ENCODE peak calls at places on chromosomes 13 and 19, in four cellular contexts. O is NB4, U is astrocyte of the spinal cord, S is heart left ventricle. T is an unnamed sample.

GRCh38 chr19:5903502-5904301 is at the start of gene NDUFA11:
- DNase-seq in S (peak), U (peak), O (peak), T (no peak)

GRCh38 chr13:25172303-25172630 is 179 bp upstream of the AMER2 start:
- DNase-seq in S (no peak), O (no peak), U (no peak), T (no peak)

GRCh38 chr13:99972190-99972731 is 694 bp upstream of the ZIC5 start:
- DNase-seq in O (no peak), U (no peak), S (no peak), T (no peak)

GRCh38 chr13:110758195-110758594 is 44.7 kb downstream of the ING1 start:
- DNase-seq in O (no peak), S (no peak), U (peak), T (peak)

GRCh38 chr19:34596989-34597388 is 80.0 kb downstream of the SCGB2B2 start:
- DNase-seq in O (no peak), U (no peak), S (no peak), T (no peak)

GRCh38 chr19:52987221-52987620 is 24.5 kb upstream of the ZNF816 start:
- DNase-seq in O (no peak), S (no peak), U (no peak), T (no peak)

GRCh38 chr19:4089400-4089908 is 22.8 kb upstream of the ZBTB7A start:
- DNase-seq in S (no peak), O (peak), U (no peak), T (no peak)

GRCh38 chr13:47005761-47006414 is 109.0 kb upstream of the HTR2A start:
- DNase-seq in O (no peak), U (peak), S (no peak), T (no peak)

GRCh38 chr13:49844191-49844590 is 51.7 kb upstream of the KPNA3 start:
- DNase-seq in U (no peak), O (no peak), S (no peak), T (no peak)

GRCh38 chr13:33175991-33176390 is 109.6 kb downstream of the STARD13 start:
- DNase-seq in S (no peak), O (no peak), U (no peak), T (no peak)

GRCh38 chr13:75618308-75618707 is 17.8 kb upstream of the LMO7 start:
- DNase-seq in O (no peak), S (no peak), U (no peak), T (no peak)

GRCh38 chr19:14505488-14506239 is 9.7 kb upstream of the GIPC1 start:
- DNase-seq in U (peak), S (no peak), O (peak), T (peak)

GRCh38 chr19:8310342-8311055 is 2.3 kb upstream of the CD320 start:
- DNase-seq in S (no peak), O (no peak), U (no peak), T (no peak)

GRCh38 chr13:26280822-26281221 is 26.9 kb downstream of the CDK8 start:
- DNase-seq in O (no peak), U (peak), S (no peak), T (peak)

GRCh38 chr13:99969368-99969933 is 2.1 kb downstream of the ZIC5 start:
- DNase-seq in O (no peak), U (no peak), S (no peak), T (no peak)

GRCh38 chr13:107680115-107680514 is 535.2 kb downstream of the LIG4 start:
- DNase-seq in S (no peak), U (peak), O (no peak), T (no peak)
- TF ChIP-seq CTCF in S (no peak), U (no peak), O (no peak), T (no peak)

GRCh38 chr13:23467048-23467931 is 33.8 kb upstream of the SACS start:
- DNase-seq in U (no peak), O (no peak), S (peak), T (no peak)
- H3K4me3 ChIP-seq in U (no peak), O (peak), S (peak), T (no peak)

GRCh38 chr13:92806215-92806614 is 420.4 kb upstream of the GPC6 start:
- DNase-seq in O (peak), S (no peak), U (peak), T (peak)

GRCh38 chr13:92805766-92806165 is 420.8 kb upstream of the GPC6 start:
- DNase-seq in U (no peak), S (no peak), O (no peak), T (no peak)

GRCh38 chr13:92802776-92803175 is 423.8 kb upstream of the GPC6 start:
- DNase-seq in O (no peak), U (no peak), S (no peak), T (peak)

GRCh38 chr13:92804346-92804745 is 422.3 kb upstream of the GPC6 start:
- DNase-seq in O (no peak), S (no peak), U (peak), T (peak)

GRCh38 chr13:92804926-92805325 is 421.7 kb upstream of the GPC6 start:
- DNase-seq in U (no peak), O (no peak), S (no peak), T (peak)
- TF ChIP-seq CTCF in U (no peak), O (no peak), S (no peak), T (no peak)

DNA sequence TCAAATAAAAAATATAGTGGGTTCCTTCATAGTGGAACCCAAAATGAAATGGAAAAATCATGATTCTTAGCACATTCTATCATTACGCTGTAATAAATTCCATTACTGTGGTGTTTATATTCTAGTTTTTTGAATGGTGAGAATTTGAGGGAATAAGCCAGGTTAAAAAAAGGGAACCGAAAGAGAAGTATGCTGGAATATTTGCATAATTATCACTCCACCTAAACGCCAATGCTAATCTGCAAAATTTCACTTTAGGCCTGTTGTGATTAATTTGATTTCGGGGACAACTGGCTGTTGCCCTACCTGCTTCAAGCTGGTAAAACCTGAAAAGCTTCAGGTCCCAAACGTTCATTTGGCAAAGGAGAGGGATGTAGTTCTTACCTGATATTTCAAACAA is 32.1 kb upstream of the SCEL start:
- DNase-seq in U (no peak), S (no peak), O (no peak), T (no peak)
- H3K4me3 ChIP-seq in U (no peak), S (no peak), O (no peak), T (no peak)

GRCh38 chr19:19368087-19368486 is 37.4 kb upstream of the GATAD2A start:
- DNase-seq in S (no peak), U (no peak), O (peak), T (no peak)

GRCh38 chr19:19361075-19361594 is 40.5 kb downstream of the MAU2 start:
- DNase-seq in O (peak), S (peak), U (peak), T (peak)

GRCh38 chr19:19362075-19362474 is 41.4 kb downstream of the MAU2 start:
- DNase-seq in U (no peak), S (no peak), O (peak), T (no peak)

GRCh38 chr19:19371056-19371455 is 34.4 kb upstream of the GATAD2A start:
- DNase-seq in O (no peak), U (no peak), S (no peak), T (no peak)

DNA sequence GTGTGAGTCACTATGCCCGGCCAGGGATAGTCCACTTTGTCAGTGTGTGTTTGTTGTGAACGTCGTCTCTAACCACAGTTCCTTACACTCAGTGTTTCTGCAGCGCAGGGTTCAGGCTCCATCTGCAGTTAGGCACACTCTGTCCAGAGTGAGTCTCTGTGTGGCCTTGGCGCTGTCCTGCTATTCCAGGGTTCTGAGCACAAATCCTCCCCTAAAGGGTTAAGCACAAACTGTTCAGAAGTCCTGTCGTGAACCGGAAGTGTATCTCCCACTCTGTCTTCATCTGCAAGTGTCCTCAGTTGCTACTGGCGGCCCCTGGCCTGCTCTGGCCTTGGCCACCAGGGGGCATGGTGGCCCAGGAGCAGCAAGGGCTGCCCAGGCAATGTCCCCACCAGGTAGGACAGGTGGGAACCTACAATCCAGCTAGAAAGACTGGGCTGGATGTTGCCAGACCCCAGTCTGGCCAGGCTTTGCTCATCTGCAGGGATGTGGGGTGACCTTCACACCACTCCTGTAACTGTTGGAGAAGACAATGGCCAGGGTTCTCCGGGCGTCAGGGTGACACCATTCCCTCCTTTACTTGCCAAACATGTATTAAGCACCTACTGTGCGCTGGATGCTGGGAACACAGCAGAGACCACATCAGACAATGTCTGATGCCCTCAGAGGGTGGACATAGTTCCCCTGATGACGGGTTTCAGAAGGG is 38.6 kb upstream of the GATAD2A start:
- DNase-seq in U (peak), O (peak), S (peak), T (peak)
- TF ChIP-seq CTCF in U (peak), O (peak), S (peak), T (peak)

GRCh38 chr19:17025361-17025760 is 1.2 kb downstream of the CPAMD8 start:
- DNase-seq in O (no peak), S (no peak), U (no peak), T (no peak)

GRCh38 chr19:17023805-17024204 is 2.8 kb downstream of the CPAMD8 start:
- DNase-seq in S (no peak), O (no peak), U (no peak), T (no peak)

GRCh38 chr19:17027428-17027816 is 812 bp upstream of the CPAMD8 start:
- DNase-seq in U (no peak), S (no peak), O (no peak), T (no peak)

GRCh38 chr19:17026706-17027427 is at the start of gene CPAMD8:
- DNase-seq in S (no peak), O (peak), U (no peak), T (no peak)

DNA sequence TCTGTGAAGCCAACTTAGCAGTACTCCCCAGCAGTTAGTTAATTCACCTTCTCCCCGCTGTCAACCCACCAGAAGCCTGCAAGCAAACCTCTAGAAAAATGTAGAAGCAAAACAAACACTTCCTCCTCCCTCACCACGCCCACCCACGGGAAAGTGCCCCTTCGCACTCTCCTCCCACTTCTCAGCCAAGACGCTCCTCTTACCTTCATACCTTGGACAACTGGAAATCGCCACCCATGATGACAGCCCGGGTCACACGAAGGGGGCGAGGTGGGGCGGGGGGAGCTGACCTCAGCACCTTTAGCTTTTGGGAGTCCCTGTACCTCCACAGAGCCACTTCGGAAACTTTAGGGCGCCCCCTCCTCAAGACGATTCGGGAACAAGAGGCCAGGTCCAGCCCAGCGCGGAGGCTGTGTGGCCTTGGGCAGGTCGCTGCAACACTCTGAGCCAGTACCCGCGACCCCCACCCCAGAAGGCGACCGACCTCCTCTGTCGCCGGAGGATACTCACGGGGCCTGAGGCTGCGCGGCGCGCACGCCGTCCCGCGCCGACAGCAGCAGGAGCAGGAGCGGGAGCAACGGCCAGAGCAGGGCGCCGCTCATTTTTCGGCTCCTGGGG is 460 bp downstream of the CPAMD8 start:
- DNase-seq in S (no peak), U (no peak), O (peak), T (no peak)
- H3K4me3 ChIP-seq in S (peak), U (no peak), O (peak), T (no peak)

DNA sequence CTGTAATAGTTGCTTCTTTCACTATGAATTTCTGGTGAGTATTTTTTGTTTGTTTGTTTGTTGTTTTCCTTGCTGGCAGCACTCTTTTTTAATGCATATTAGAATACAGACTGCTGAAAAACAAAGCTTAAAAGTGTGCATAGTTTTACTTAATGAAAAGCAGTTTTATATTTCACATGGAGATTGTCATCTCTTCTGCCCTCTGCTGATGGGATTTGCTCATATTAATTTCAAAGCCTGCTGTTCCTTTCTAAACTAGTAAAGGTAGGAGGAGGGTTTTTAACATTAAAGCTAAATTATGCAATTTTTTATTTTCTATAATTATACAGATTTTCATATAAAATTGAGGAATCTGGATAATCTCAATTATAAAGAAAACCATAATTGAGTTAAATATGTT is 692.6 kb upstream of the SLITRK1 start:
- DNase-seq in U (peak), S (no peak), O (no peak), T (peak)
- TF ChIP-seq CTCF in U (peak), S (no peak), O (no peak), T (peak)

GRCh38 chr13:43133792-43134191 is 110.4 kb downstream of the DNAJC15 start:
- DNase-seq in S (no peak), O (no peak), U (no peak), T (no peak)
- H3K4me3 ChIP-seq in S (no peak), O (no peak), U (no peak), T (no peak)

T was measured in fibroblast of the aortic adventitia.